ENCODE peak calls at places on chromosomes 11 and 22, in seven cellular contexts. I is HepG2, Y is GM12878, M is HCT116, T is Panc1, A is GM23338, H is K562. R is an unnamed sample.

GRCh38 chr22:17268501-17269223 is 49.4 kb upstream of the ADA2 start:
- DNase-seq in I (no peak), Y (no peak), T (no peak), H (peak; percentile 30), M (no peak), A (peak; percentile 84), R (no peak)

GRCh38 chr11:2208691-2209369 is 37.2 kb upstream of the TH start:
- DNase-seq in A (peak; percentile 39), H (no peak), T (no peak), Y (no peak), M (no peak), I (peak; percentile 12), R (no peak)

GRCh38 chr11:68002575-68002942 is 1.3 kb downstream of the UNC93B1 start:
- DNase-seq in T (no peak), M (no peak), A (no peak), H (no peak), I (no peak), Y (no peak), R (peak; percentile 84)

GRCh38 chr11:124811423-124812125 is 11.4 kb upstream of the MSANTD2 start:
- DNase-seq in T (no peak), A (no peak), Y (no peak), I (no peak), H (no peak), M (no peak), R (no peak)

GRCh38 chr11:74936087-74936486 is 12.8 kb downstream of the XRRA1 start:
- DNase-seq in A (no peak), I (no peak), Y (no peak), M (no peak), T (no peak), H (peak; percentile 33), R (no peak)

GRCh38 chr11:109112748-109113378 is 309.1 kb upstream of the C11orf87 start:
- DNase-seq in I (no peak), Y (no peak), H (no peak), A (no peak), M (no peak), T (no peak), R (no peak)

GRCh38 chr11:72190581-72191205 is 1.2 kb upstream of the FOLR1 start:
- DNase-seq in M (no peak), I (no peak), H (no peak), A (no peak), T (no peak), Y (no peak), R (no peak)

GRCh38 chr11:111460752-111461305 is 51.4 kb downstream of the BTG4 start:
- DNase-seq in H (no peak), T (no peak), Y (no peak), I (no peak), M (no peak), A (no peak), R (no peak)

GRCh38 chr11:86275493-86276370 is 26.3 kb upstream of the HIKESHI start:
- DNase-seq in T (no peak), H (no peak), M (no peak), A (no peak), I (no peak), Y (no peak), R (no peak)

GRCh38 chr22:48241658-48242057 is 1479.2 kb downstream of the TBC1D22A start:
- DNase-seq in I (no peak), Y (peak; percentile 1), A (no peak), M (no peak), T (no peak), H (no peak), R (no peak)

GRCh38 chr22:46935506-46936377 is 173.3 kb downstream of the TBC1D22A start:
- DNase-seq in M (no peak), A (no peak), H (peak; percentile 85), Y (no peak), I (peak; percentile 99), T (no peak), R (no peak)

GRCh38 chr11:120229451-120230424 is 10.2 kb upstream of the POU2F3 start:
- DNase-seq in H (peak; percentile 47), M (no peak), T (no peak), A (peak; percentile 76), Y (no peak), I (peak; percentile 23), R (no peak)

GRCh38 chr22:37345863-37346514 is 63.7 kb downstream of the CYTH4 start:
- DNase-seq in M (no peak), H (no peak), I (no peak), A (no peak), Y (no peak), T (no peak), R (no peak)

GRCh38 chr22:36191106-36191836 is 10.3 kb downstream of the APOL4 start:
- DNase-seq in T (no peak), I (no peak), A (no peak), H (no peak), Y (no peak), M (no peak), R (no peak)

GRCh38 chr11:66815646-66816045 is 27.6 kb upstream of the RCE1 start:
- DNase-seq in A (no peak), Y (no peak), M (no peak), T (peak; percentile 10), I (no peak), H (no peak), R (no peak)

GRCh38 chr11:113871331-113871730 is 4.0 kb downstream of the USP28 start:
- DNase-seq in H (no peak), T (no peak), Y (no peak), A (no peak), I (no peak), M (no peak), R (no peak)

GRCh38 chr11:1671658-1672057 is 25.3 kb upstream of the KRTAP5-6 start:
- DNase-seq in Y (no peak), I (no peak), M (no peak), A (no peak), T (no peak), H (no peak), R (no peak)

GRCh38 chr11:132177106-132177505 is 806.7 kb downstream of the NTM start:
- DNase-seq in H (peak; percentile 6), A (peak; percentile 80), M (no peak), Y (no peak), I (peak; percentile 9), T (no peak), R (no peak)

GRCh38 chr22:42338502-42338901 is 68.0 kb upstream of the TCF20 start:
- DNase-seq in M (no peak), T (no peak), A (no peak), I (no peak), Y (no peak), H (no peak), R (no peak)

GRCh38 chr22:45290410-45290936 is 5.7 kb downstream of the UPK3A start:
- DNase-seq in M (peak; percentile 64), T (no peak), Y (no peak), H (peak; percentile 40), I (no peak), A (peak; percentile 40), R (no peak)

GRCh38 chr11:92941676-92942571 is 27.5 kb upstream of the MTNR1B start:
- DNase-seq in H (peak; percentile 31), Y (no peak), A (peak; percentile 70), I (peak; percentile 23), M (peak; percentile 18), T (peak; percentile 25), R (no peak)

GRCh38 chr11:69274531-69275016 is 19.4 kb upstream of the MYEOV start:
- DNase-seq in Y (no peak), A (no peak), T (no peak), H (no peak), I (no peak), M (no peak), R (no peak)

GRCh38 chr11:124329787-124330478 is 9.9 kb upstream of the OR8D2 start:
- DNase-seq in Y (peak; percentile 27), T (no peak), H (no peak), M (no peak), I (no peak), A (peak; percentile 2), R (peak; percentile 8)

GRCh38 chr11:35598254-35599125 is 19.8 kb upstream of the FJX1 start:
- DNase-seq in H (no peak), Y (peak; percentile 40), A (no peak), T (no peak), M (no peak), I (no peak), R (no peak)

GRCh38 chr11:134343646-134344045 is 11.9 kb downstream of the GLB1L2 start:
- DNase-seq in Y (no peak), A (no peak), I (no peak), H (no peak), T (no peak), M (no peak), R (no peak)
- TF ChIP-seq REST in Y (no peak), A (no peak), I (no peak), H (no peak), T (no peak), M (no peak), R (no peak)

GRCh38 chr11:91763331-91763730 is 461.3 kb upstream of the FAT3 start:
- DNase-seq in H (no peak), M (no peak), I (no peak), A (no peak), T (no peak), Y (no peak), R (no peak)
- TF ChIP-seq POLR2AphosphoS5 in H (no peak), M (no peak), I (no peak), A (no peak), T (no peak), Y (no peak), R (no peak)

DNA sequence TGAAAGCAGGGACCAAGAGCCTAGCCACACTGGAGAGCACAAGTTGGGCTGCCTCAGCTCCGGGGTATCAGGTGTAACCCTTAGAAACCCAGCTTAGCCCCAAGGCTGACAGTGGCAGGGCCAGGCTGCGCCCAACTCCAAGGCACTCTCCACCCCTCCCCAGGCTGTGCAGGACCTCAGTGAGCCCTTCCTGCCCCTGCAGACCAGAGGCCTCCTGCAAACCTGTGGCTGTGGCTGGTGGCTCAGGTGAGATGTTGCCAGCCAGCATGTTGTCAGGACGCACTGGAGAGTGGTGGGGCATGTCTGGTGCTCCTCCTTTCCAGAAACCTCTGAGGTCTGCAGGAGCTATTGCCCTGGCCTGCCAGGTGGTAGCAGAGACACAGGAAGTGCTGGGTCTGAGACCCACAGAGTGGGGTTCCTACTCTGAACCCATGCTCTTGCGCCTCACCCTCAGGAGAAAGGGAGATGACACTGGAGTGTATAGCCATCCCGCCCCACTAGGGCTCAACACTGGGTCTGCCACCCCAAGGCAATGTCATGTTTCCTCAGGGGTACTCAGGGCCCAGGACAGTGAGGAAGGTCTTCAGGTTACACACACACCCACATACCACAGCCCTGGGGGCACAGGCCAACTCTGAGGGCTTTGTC is 2.4 kb upstream of the SCARF2 start:
- DNase-seq in M (no peak), I (no peak), H (no peak), Y (no peak), T (no peak), A (no peak), R (no peak)
- TF ChIP-seq REST in M (no peak), I (no peak), H (no peak), Y (no peak), T (no peak), A (no peak), R (no peak)

DNA sequence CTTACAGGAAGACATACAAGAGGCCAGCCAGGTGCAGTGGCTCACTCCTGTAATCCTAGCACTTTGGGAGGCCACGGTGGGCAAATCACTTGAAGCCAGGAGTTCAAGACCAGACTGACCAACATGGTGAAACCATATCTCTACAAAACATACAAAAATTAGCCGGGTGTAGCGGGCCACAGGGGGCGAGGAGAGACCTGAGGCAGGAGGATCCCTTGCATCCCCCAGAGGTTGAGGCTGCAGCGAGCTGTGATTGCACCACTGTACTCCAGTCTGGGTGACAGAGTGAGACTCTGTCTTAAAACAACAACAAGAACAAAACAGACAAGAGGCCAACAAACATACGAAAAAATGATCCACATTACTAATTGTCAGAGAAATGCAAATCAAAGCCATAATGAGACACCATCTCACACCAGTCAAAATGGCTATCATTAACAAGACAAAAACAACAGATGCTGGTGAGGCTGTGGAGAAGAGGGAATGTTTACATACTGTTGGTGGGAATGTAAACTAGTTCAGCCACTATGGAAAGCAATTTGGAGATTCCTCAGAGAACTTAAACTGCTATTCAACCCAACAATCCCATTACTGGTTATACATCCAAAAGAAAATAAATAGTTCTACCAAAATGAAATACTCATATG is 498.8 kb upstream of the ARHGAP42 start:
- DNase-seq in A (peak; percentile 40), Y (no peak), H (no peak), M (no peak), T (no peak), I (no peak), R (no peak)
- TF ChIP-seq POLR2AphosphoS5 in A (no peak), Y (no peak), H (no peak), M (no peak), T (no peak), I (no peak), R (no peak)